ENCODE peak calls at places on chromosomes 5 and 9, in five cellular contexts. V, Z, L, Q and I are unnamed samples.

GRCh38 chr5:112554089-112554977 is 135.3 kb upstream of the EPB41L4A start:
- DNase-seq in V (no peak), Z (no peak), L (no peak), Q (no peak), I (no peak)

GRCh38 chr5:83265318-83265717 is 188.0 kb downstream of the XRCC4 start:
- DNase-seq in V (peak), Z (no peak), L (peak), Q (no peak), I (no peak)

GRCh38 chr5:116289276-116289675 is 204.5 kb downstream of the COMMD10 start:
- DNase-seq in V (peak), Z (no peak), L (no peak), Q (no peak), I (no peak)

GRCh38 chr9:135788576-135789300 is 86.8 kb downstream of the KCNT1 start:
- DNase-seq in V (no peak), Z (no peak), L (no peak), Q (no peak), I (no peak)

GRCh38 chr5:111453290-111453689 is 59.0 kb downstream of the STARD4 start:
- DNase-seq in V (no peak), Z (no peak), L (peak), Q (no peak), I (no peak)

GRCh38 chr9:38031594-38031993 is 37.4 kb downstream of the SHB start:
- DNase-seq in V (no peak), Z (no peak), L (no peak), Q (no peak), I (no peak)

GRCh38 chr9:122356627-122357026 is 14.2 kb upstream of the PTGS1 start:
- DNase-seq in V (no peak), Z (no peak), L (no peak), Q (no peak), I (no peak)

GRCh38 chr5:150409638-150410523 is 2.8 kb downstream of the CD74 start:
- DNase-seq in V (peak), Z (peak), L (peak), Q (peak), I (no peak)

GRCh38 chr5:106459541-106459940 is 1211.2 kb downstream of the EFNA5 start:
- DNase-seq in V (no peak), Z (no peak), L (no peak), Q (no peak), I (no peak)

GRCh38 chr9:71036501-71036900 is 84.9 kb downstream of the TRPM3 start:
- DNase-seq in V (peak), Z (no peak), L (no peak), Q (no peak), I (no peak)

GRCh38 chr5:107486489-107486888 is 184.2 kb downstream of the EFNA5 start:
- DNase-seq in V (no peak), Z (no peak), L (peak), Q (no peak), I (no peak)

GRCh38 chr5:40502736-40503135 is 177.0 kb upstream of the PTGER4 start:
- DNase-seq in V (no peak), Z (no peak), L (no peak), Q (no peak), I (no peak)

GRCh38 chr9:82604947-82605656 is 457.8 kb downstream of the RASEF start:
- DNase-seq in V (no peak), Z (no peak), L (peak), Q (no peak), I (no peak)

GRCh38 chr5:60185230-60186104 is 291.9 kb upstream of the PDE4D start:
- DNase-seq in V (no peak), Z (no peak), L (no peak), Q (no peak), I (no peak)

GRCh38 chr5:110414360-110414759 is 312.1 kb downstream of the TMEM232 start:
- DNase-seq in V (peak), Z (peak), L (peak), Q (no peak), I (no peak)

GRCh38 chr5:180463216-180463900 is 30.8 kb upstream of the CNOT6 start:
- DNase-seq in V (no peak), Z (no peak), L (no peak), Q (no peak), I (no peak)

GRCh38 chr5:178180141-178180863 is 6.9 kb downstream of the GMCL2 start:
- DNase-seq in V (no peak), Z (no peak), L (no peak), Q (no peak), I (no peak)

GRCh38 chr5:108148715-108149139 is 233.2 kb downstream of the FBXL17 start:
- DNase-seq in V (peak), Z (peak), L (peak), Q (no peak), I (no peak)

GRCh38 chr5:77168884-77169254 is 41.6 kb upstream of the PDE8B start:
- DNase-seq in V (peak), Z (no peak), L (no peak), Q (no peak), I (no peak)

GRCh38 chr5:142433526-142434321 is 108.9 kb upstream of the SPRY4 start:
- DNase-seq in V (peak), Z (no peak), L (peak), Q (no peak), I (no peak)

GRCh38 chr5:67495072-67495471 is 298.5 kb upstream of the CD180 start:
- DNase-seq in V (no peak), Z (no peak), L (no peak), Q (no peak), I (no peak)

GRCh38 chr5:79464695-79465332 is 49.1 kb downstream of the HOMER1 start:
- DNase-seq in V (no peak), Z (peak), L (peak), Q (peak), I (no peak)

GRCh38 chr5:75050415-75050814 is 1.9 kb downstream of the GCNT4 start:
- DNase-seq in V (peak), Z (no peak), L (no peak), Q (no peak), I (no peak)

GRCh38 chr5:146447734-146448380 is 724 bp downstream of the TCERG1 start:
- DNase-seq in V (peak), Z (no peak), L (peak), Q (no peak), I (no peak)